ENCODE peak calls at places on chromosomes 6 and 20, in six cellular contexts. Y, Q, F, L, K and O are unnamed samples.

GRCh38 chr6:39197521-39198500 is 31.5 kb downstream of the KCNK5 start:
- DNase-seq in K (no peak), L (no peak), Y (no peak), F (no peak), Q (no peak), O (no peak)

GRCh38 chr6:106084106-106084963 is 1.8 kb upstream of the PRDM1 start:
- DNase-seq in K (peak), F (no peak), Y (no peak), L (no peak), Q (peak), O (no peak)

GRCh38 chr20:62642666-62643520 is 590 bp downstream of the SLCO4A1 start:
- DNase-seq in K (peak), L (peak), F (no peak), Y (peak), Q (peak), O (no peak)

GRCh38 chr20:15708984-15709598 is 864.2 kb downstream of the KIF16B start:
- DNase-seq in Y (no peak), F (no peak), Q (peak), K (peak), L (peak), O (no peak)

GRCh38 chr20:58228484-58229197 is at the start of gene ANKRD60:
- DNase-seq in L (peak), Q (peak), Y (no peak), F (no peak), K (peak), O (no peak)

GRCh38 chr6:24910850-24911712 is 24.7 kb downstream of the RIPOR2 start:
- DNase-seq in K (peak), L (peak), Q (peak), F (peak), Y (peak), O (no peak)

GRCh38 chr6:35487653-35488516 is 9.0 kb downstream of the TEAD3 start:
- DNase-seq in L (no peak), Q (peak), Y (no peak), K (peak), F (no peak), O (no peak)

GRCh38 chr6:102732908-102733307 is 1339.4 kb downstream of the GRIK2 start:
- DNase-seq in F (no peak), Q (peak), K (no peak), Y (no peak), L (no peak), O (peak)

GRCh38 chr20:53582574-53583351 is 10.9 kb downstream of the ZNF217 start:
- DNase-seq in F (no peak), K (no peak), Q (peak), Y (no peak), L (peak), O (peak)

GRCh38 chr6:30325150-30325872 is 1.4 kb upstream of the TRIM39 start:
- DNase-seq in K (peak), Q (peak), F (no peak), Y (no peak), L (peak), O (no peak)